ENCODE peak calls at places on chromosomes 2 and 18, in ten cellular contexts. P is neural progenitor cell, Z is IMR-90, G is psoas muscle, K is PC-3, R is heart left ventricle, V is breast epithelium, F is mucosa of descending colon, C is fibroblast of lung, U is HepG2. Q is an unnamed sample.

GRCh38 chr2:101655941-101656422 is 41.5 kb upstream of the MAP4K4 start:
- DNase-seq in G (no peak), P (no peak), U (peak; percentile 75), Z (peak; percentile 76), F (no peak), C (peak; percentile 68), R (no peak), V (no peak), K (no peak), Q (no peak)

GRCh38 chr2:239232195-239232578 is 168.6 kb downstream of the HDAC4 start:
- DNase-seq in C (no peak), Z (no peak), K (no peak), F (no peak), R (no peak), G (no peak), P (no peak), V (no peak), U (no peak), Q (no peak)

GRCh38 chr2:218029366-218030360 is 26.9 kb upstream of the TNS1 start:
- DNase-seq in Z (peak; percentile 26), C (no peak), P (no peak), R (peak; percentile 25), U (no peak), F (no peak), K (no peak), V (no peak), G (no peak), Q (no peak)

GRCh38 chr18:70720607-70721006 is 431.8 kb downstream of the SOCS6 start:
- DNase-seq in F (no peak), U (no peak), K (no peak), R (no peak), Z (no peak), V (no peak), C (no peak), G (no peak), P (no peak), Q (no peak)

GRCh38 chr2:85655961-85656403 is 12.0 kb downstream of the SFTPB start:
- DNase-seq in F (no peak), P (no peak), V (no peak), G (no peak), R (no peak), Z (peak; percentile 65), K (no peak), U (no peak), C (no peak), Q (no peak)

GRCh38 chr18:79487198-79488165 is 91.8 kb downstream of the NFATC1 start:
- DNase-seq in U (no peak), V (peak; percentile 45), P (no peak), R (peak; percentile 18), F (peak; percentile 44), Z (no peak), G (peak; percentile 18), C (no peak), K (no peak), Q (no peak)

GRCh38 chr18:34492652-34493051 is 217.4 kb upstream of the DTNA start:
- DNase-seq in R (no peak), U (peak; percentile 87), Z (no peak), C (no peak), V (no peak), F (no peak), P (no peak), G (no peak), K (peak; percentile 55), Q (no peak)

GRCh38 chr2:156430236-156430977 is 5.8 kb upstream of the GPD2 start:
- DNase-seq in F (no peak), U (no peak), C (peak; percentile 25), Z (peak; percentile 40), K (no peak), P (no peak), G (no peak), V (no peak), R (no peak), Q (no peak)

GRCh38 chr2:200367155-200367554 is 60.7 kb downstream of the SPATS2L start:
- DNase-seq in V (no peak), Z (no peak), U (peak; percentile 91), G (no peak), R (no peak), K (no peak), C (peak; percentile 87), P (no peak), F (no peak), Q (no peak)

GRCh38 chr2:20877944-20878343 is 55.0 kb upstream of the LDAH start:
- DNase-seq in Z (no peak), F (no peak), V (no peak), K (no peak), R (no peak), P (no peak), U (no peak), C (peak; percentile 9), G (no peak), Q (no peak)

GRCh38 chr2:172431428-172431827 is 4.0 kb downstream of the ITGA6 start:
- DNase-seq in P (no peak), V (no peak), U (no peak), R (peak; percentile 69), F (no peak), Z (no peak), K (no peak), G (no peak), C (no peak), Q (no peak)

GRCh38 chr2:188984680-188985079 is 10.5 kb downstream of the COL3A1 start:
- DNase-seq in C (peak; percentile 89), P (no peak), R (peak; percentile 29), G (no peak), F (no peak), K (peak; percentile 19), Z (peak; percentile 93), U (no peak), V (no peak), Q (no peak)

GRCh38 chr2:12666445-12666844 is 50.3 kb upstream of the TRIB2 start:
- DNase-seq in U (no peak), R (no peak), F (no peak), G (no peak), V (no peak), P (no peak), C (no peak), K (no peak), Z (no peak), Q (no peak)

GRCh38 chr2:68099260-68099659 is 36.5 kb upstream of the C1D start:
- DNase-seq in P (no peak), Z (no peak), R (no peak), V (no peak), C (no peak), U (no peak), K (no peak), F (no peak), G (no peak), Q (no peak)

GRCh38 chr2:95388878-95389255 is 13.6 kb upstream of the FAHD2A start:
- DNase-seq in F (no peak), U (no peak), G (no peak), V (peak; percentile 24), P (no peak), C (no peak), K (no peak), R (no peak), Z (no peak), Q (no peak)
- TF ChIP-seq CTCF in F (no peak), U (no peak), G (no peak), V (no peak), P (no peak), C (no peak), K (no peak), R (no peak), Z (no peak), Q (no peak)

GRCh38 chr2:36432479-36432878 is 76.9 kb downstream of the CRIM1 start:
- DNase-seq in C (no peak), P (peak; percentile 51), G (no peak), V (no peak), Z (no peak), U (no peak), R (no peak), K (no peak), F (no peak), Q (no peak)
- H3K4me1 ChIP-seq in C (peaks cover 45% of the 10 kb centered on the region), P (peaks cover 25% of the 10 kb centered on the region), G (peaks cover 73% of the 10 kb centered on the region), V (peaks cover 17% of the 10 kb centered on the region), Z (peaks cover 31% of the 10 kb centered on the region), U (peaks cover 38% of the 10 kb centered on the region), R (peaks cover 25% of the 10 kb centered on the region), K (peaks cover 6% of the 10 kb centered on the region), F (no peaks in the 10 kb centered on the region), Q (peaks cover 57% of the 10 kb centered on the region)

GRCh38 chr18:32315881-32316280 is 126.0 kb downstream of the MEP1B start:
- DNase-seq in V (no peak), C (peak; percentile 26), U (no peak), K (no peak), Z (peak; percentile 74), G (no peak), P (no peak), R (no peak), F (no peak), Q (no peak)

GRCh38 chr18:32317651-32318050 is 127.8 kb downstream of the MEP1B start:
- DNase-seq in Z (peak; percentile 57), G (no peak), P (no peak), F (no peak), R (no peak), C (peak; percentile 51), U (no peak), V (no peak), K (no peak), Q (no peak)

GRCh38 chr18:32321826-32322225 is 132.0 kb downstream of the MEP1B start:
- DNase-seq in K (no peak), F (no peak), R (no peak), Z (no peak), P (no peak), U (no peak), C (no peak), V (no peak), G (no peak), Q (no peak)

GRCh38 chr18:32319084-32319483 is 129.2 kb downstream of the MEP1B start:
- DNase-seq in K (no peak), G (no peak), U (peak; percentile 53), F (no peak), Z (no peak), R (no peak), P (no peak), V (no peak), C (no peak), Q (no peak)

DNA sequence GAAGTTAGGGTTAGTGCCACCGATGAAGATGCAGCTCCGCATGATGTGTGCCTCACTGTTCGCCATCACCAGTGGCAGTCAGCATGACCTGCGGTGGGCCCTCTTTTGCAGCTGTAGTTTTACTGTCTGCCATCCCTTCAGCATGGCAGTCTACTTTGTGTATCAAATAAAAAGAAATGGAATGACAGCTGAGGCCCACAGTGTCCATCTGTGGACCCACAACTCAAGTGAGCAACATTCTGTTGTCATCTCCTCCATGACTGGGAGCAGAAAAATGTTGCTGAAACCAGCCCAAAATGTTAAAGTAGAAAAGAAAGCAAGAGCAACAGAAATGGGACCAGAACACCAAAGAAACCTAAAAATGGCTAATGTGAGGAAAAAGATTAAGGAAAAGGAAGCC is 128.7 kb downstream of the MEP1B start:
- DNase-seq in P (no peak), U (no peak), R (no peak), F (no peak), V (no peak), G (no peak), Z (no peak), C (no peak), K (no peak), Q (no peak)
- H3K4me3 ChIP-seq in P (no peak overlapping the region), U (no peak overlapping the region), R (no peak overlapping the region), F (no peak overlapping the region), V (no peak overlapping the region), G (no peak overlapping the region), Z (no peak overlapping the region), C (no peak overlapping the region), K (no peak overlapping the region), Q (no peak overlapping the region)

GRCh38 chr2:8628870-8629209 is 53.0 kb upstream of the ID2 start:
- DNase-seq in Z (no peak), U (no peak), C (no peak), V (no peak), R (no peak), G (no peak), P (no peak), F (no peak), K (no peak), Q (no peak)
- TF ChIP-seq CTCF in Z (no peak), U (no peak), C (no peak), V (no peak), R (no peak), G (no peak), P (no peak), F (no peak), K (no peak), Q (no peak)